ENCODE peak calls at places on chromosomes 2 and 18, in nine cellular contexts. U, K, Q, S, A, H, T, X and L are unnamed samples.

GRCh38 chr2:1837022-1837421 is 92.7 kb upstream of the PXDN start:
- DNase-seq in U (no peak), K (no peak), Q (no peak), S (no peak), A (no peak), H (no peak), T (no peak), X (no peak), L (no peak)

GRCh38 chr2:137173514-137173913 is 408.2 kb downstream of the THSD7B start:
- DNase-seq in U (no peak), K (no peak), Q (no peak), S (no peak), A (no peak), H (peak), T (no peak), X (no peak), L (no peak)

GRCh38 chr18:47331641-47332040 is 80.2 kb upstream of the SKOR2 start:
- DNase-seq in U (no peak), K (no peak), Q (no peak), S (no peak), A (no peak), H (no peak), T (no peak), X (no peak), L (no peak)

GRCh38 chr2:43724728-43725526 is 48.7 kb upstream of the C1GALT1C1L start:
- DNase-seq in U (no peak), K (no peak), Q (no peak), S (no peak), A (no peak), H (no peak), T (no peak), X (no peak), L (peak)

GRCh38 chr2:88885275-88885674 is 193.8 kb downstream of the RPIA start:
- DNase-seq in U (no peak), K (no peak), Q (no peak), S (no peak), A (no peak), H (no peak), T (no peak), X (no peak), L (no peak)

GRCh38 chr2:216491757-216492635 is 6.6 kb upstream of the RPL37A start:
- DNase-seq in U (no peak), K (no peak), Q (no peak), S (no peak), A (no peak), H (no peak), T (no peak), X (no peak), L (no peak)

GRCh38 chr2:77604953-77605947 is 83.1 kb upstream of the LRRTM4 start:
- DNase-seq in U (no peak), K (peak), Q (no peak), S (no peak), A (no peak), H (no peak), T (no peak), X (no peak), L (no peak)

GRCh38 chr2:215421859-215422461 is 13.9 kb downstream of the FN1 start:
- DNase-seq in U (no peak), K (no peak), Q (no peak), S (no peak), A (no peak), H (no peak), T (no peak), X (no peak), L (no peak)

GRCh38 chr2:209791151-209791550 is 19.5 kb downstream of the UNC80 start:
- DNase-seq in U (no peak), K (no peak), Q (no peak), S (no peak), A (no peak), H (no peak), T (no peak), X (no peak), L (no peak)

GRCh38 chr2:46747297-46747818 is 168.2 kb downstream of the MCFD2 start:
- DNase-seq in U (no peak), K (no peak), Q (peak), S (no peak), A (no peak), H (no peak), T (no peak), X (no peak), L (no peak)

GRCh38 chr2:134008837-134009236 is 245.0 kb upstream of the MGAT5 start:
- DNase-seq in U (no peak), K (no peak), Q (peak), S (no peak), A (no peak), H (no peak), T (no peak), X (no peak), L (no peak)

GRCh38 chr18:71471963-71472725 is 1072.0 kb downstream of the CBLN2 start:
- DNase-seq in U (no peak), K (no peak), Q (no peak), S (no peak), A (no peak), H (no peak), T (no peak), X (no peak), L (no peak)

GRCh38 chr2:21220930-21221329 is 97.2 kb downstream of the TDRD15 start:
- DNase-seq in U (no peak), K (no peak), Q (no peak), S (no peak), A (no peak), H (no peak), T (no peak), X (no peak), L (no peak)

GRCh38 chr2:9230051-9230802 is 23.6 kb downstream of the ASAP2 start:
- DNase-seq in U (no peak), K (no peak), Q (peak), S (no peak), A (no peak), H (no peak), T (peak), X (peak), L (no peak)

GRCh38 chr2:238264072-238264460 is 24.2 kb upstream of the HES6 start:
- DNase-seq in U (no peak), K (no peak), Q (no peak), S (no peak), A (no peak), H (no peak), T (no peak), X (no peak), L (no peak)

GRCh38 chr2:97950329-97951154 is 45.2 kb downstream of the TMEM131 start:
- DNase-seq in U (no peak), K (no peak), Q (peak), S (no peak), A (no peak), H (peak), T (no peak), X (no peak), L (no peak)

GRCh38 chr2:46198164-46198883 is 98.9 kb upstream of the EPAS1 start:
- DNase-seq in U (no peak), K (no peak), Q (peak), S (no peak), A (no peak), H (no peak), T (no peak), X (no peak), L (no peak)

GRCh38 chr2:46460991-46461715 is 18.2 kb upstream of the TMEM247 start:
- DNase-seq in U (peak), K (peak), Q (peak), S (peak), A (peak), H (peak), T (peak), X (peak), L (peak)

GRCh38 chr2:234448506-234449169 is 48.2 kb downstream of the ARL4C start:
- DNase-seq in U (no peak), K (no peak), Q (no peak), S (no peak), A (no peak), H (no peak), T (no peak), X (no peak), L (no peak)

GRCh38 chr18:22814329-22814703 is 118.8 kb upstream of the RBBP8 start:
- DNase-seq in U (no peak), K (no peak), Q (no peak), S (no peak), A (no peak), H (no peak), T (no peak), X (no peak), L (no peak)

GRCh38 chr2:62938126-62938525 is 112.5 kb upstream of the OTX1 start:
- DNase-seq in U (no peak), K (no peak), Q (peak), S (no peak), A (no peak), H (no peak), T (no peak), X (no peak), L (no peak)

GRCh38 chr2:109660046-109660860 is 46.1 kb downstream of the SOWAHC start:
- DNase-seq in U (no peak), K (no peak), Q (no peak), S (no peak), A (no peak), H (no peak), T (no peak), X (no peak), L (no peak)

GRCh38 chr2:230893881-230894781 is 29.4 kb downstream of the ITM2C start:
- DNase-seq in U (peak), K (no peak), Q (no peak), S (no peak), A (no peak), H (peak), T (no peak), X (no peak), L (no peak)

GRCh38 chr2:230898016-230898415 is 27.0 kb downstream of the GPR55 start:
- DNase-seq in U (peak), K (no peak), Q (no peak), S (no peak), A (no peak), H (no peak), T (no peak), X (no peak), L (no peak)

GRCh38 chr2:230893338-230893737 is 28.6 kb downstream of the ITM2C start:
- DNase-seq in U (no peak), K (no peak), Q (no peak), S (no peak), A (no peak), H (no peak), T (no peak), X (no peak), L (no peak)

GRCh38 chr2:230896346-230897115 is 28.5 kb downstream of the GPR55 start:
- DNase-seq in U (peak), K (no peak), Q (no peak), S (no peak), A (no peak), H (no peak), T (no peak), X (no peak), L (no peak)

GRCh38 chr2:230895536-230896345 is 29.3 kb downstream of the GPR55 start:
- DNase-seq in U (peak), K (peak), Q (no peak), S (no peak), A (no peak), H (no peak), T (no peak), X (no peak), L (no peak)
- TF ChIP-seq POLR2A in U (no peak), K (no peak), Q (no peak), S (no peak), A (no peak), H (no peak), T (no peak), X (no peak), L (no peak)

DNA sequence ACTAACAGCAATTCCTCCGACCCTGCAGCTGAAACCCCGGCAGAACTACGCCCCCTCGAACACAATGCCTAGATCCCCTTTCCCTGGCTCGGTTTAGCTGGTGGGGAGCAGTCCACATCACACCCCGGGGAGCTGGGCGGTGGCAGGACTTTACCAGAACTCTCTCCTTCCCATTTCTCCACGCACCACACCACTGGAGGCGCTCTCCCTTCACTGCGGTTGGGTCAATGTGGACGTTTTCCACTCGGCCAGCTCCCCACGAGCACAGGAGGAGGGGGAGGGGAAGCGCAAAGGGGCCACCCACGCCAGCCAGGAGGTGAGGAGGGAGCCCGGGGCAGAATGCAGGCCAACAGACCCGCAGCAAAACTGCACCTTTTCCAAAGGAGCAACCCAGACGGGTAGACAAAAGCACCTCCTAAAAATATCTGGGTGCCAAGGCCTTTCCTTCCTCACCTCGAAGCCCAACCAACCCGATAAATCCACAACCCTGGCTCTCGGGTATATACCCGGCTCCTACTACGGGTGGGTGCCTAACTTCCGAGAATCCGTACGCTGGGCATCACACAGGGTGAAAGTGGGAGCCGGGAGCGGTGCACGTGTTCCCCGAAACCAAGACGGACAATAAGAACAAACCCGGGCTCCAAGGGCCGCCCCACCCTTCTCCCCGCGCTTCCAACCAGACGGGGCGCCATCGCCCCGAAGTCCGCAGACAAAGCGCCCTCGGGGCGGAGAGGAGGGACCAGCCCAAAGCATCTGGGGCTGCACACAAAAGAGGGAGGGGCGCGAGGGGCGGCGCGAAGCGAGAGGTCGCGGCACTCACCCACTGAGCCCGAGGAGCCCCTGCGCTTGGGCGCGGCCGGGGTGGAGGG is 1.1 kb downstream of the RTN4 start:
- DNase-seq in U (peak), K (peak), Q (peak), S (peak), A (peak), H (no peak), T (peak), X (peak), L (peak)
- TF ChIP-seq POLR2A in U (peak), K (peak), Q (peak), S (peak), A (peak), H (peak), T (no peak), X (peak), L (peak)

GRCh38 chr18:58416014-58416703 is 212.7 kb downstream of the ALPK2 start:
- DNase-seq in U (no peak), K (no peak), Q (no peak), S (no peak), A (no peak), H (no peak), T (no peak), X (no peak), L (no peak)

GRCh38 chr18:58416704-58417683 is 211.9 kb downstream of the ALPK2 start:
- DNase-seq in U (no peak), K (no peak), Q (peak), S (no peak), A (no peak), H (no peak), T (no peak), X (no peak), L (no peak)

GRCh38 chr18:58418361-58418760 is 210.5 kb downstream of the ALPK2 start:
- DNase-seq in U (no peak), K (no peak), Q (no peak), S (no peak), A (no peak), H (no peak), T (no peak), X (no peak), L (no peak)

GRCh38 chr18:58417752-58418151 is 211.1 kb downstream of the ALPK2 start:
- DNase-seq in U (no peak), K (peak), Q (peak), S (peak), A (peak), H (peak), T (no peak), X (no peak), L (no peak)

DNA sequence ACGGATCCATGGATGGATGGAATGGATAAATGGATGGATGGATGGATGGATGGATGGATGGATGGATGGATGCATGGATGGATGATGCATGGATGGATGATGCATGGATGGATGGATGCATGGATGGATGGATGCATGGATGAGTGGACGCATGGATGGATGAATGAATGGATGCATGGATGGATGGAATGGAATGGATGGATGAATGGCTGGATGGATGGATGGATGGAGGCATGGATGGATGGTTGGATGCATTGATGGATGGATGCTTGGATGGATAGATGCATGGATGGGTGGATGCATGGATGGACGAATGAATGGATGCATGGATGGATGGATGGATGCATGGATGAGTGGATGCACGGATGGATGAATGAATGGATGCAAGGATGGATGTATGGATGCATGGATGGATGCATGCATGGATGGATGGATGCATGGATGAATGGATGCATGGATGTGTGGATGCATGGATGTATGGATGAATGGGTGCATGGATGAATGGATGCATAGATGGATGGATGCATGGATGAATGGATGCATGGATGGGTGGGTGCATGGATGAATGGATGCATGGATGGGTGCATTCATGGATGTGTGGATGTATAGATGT is 209.2 kb downstream of the ALPK2 start:
- DNase-seq in U (no peak), K (no peak), Q (no peak), S (no peak), A (no peak), H (no peak), T (no peak), X (no peak), L (no peak)
- TF ChIP-seq POLR2A in U (no peak), K (no peak), Q (no peak), S (no peak), A (no peak), H (no peak), T (no peak), X (no peak), L (no peak)

DNA sequence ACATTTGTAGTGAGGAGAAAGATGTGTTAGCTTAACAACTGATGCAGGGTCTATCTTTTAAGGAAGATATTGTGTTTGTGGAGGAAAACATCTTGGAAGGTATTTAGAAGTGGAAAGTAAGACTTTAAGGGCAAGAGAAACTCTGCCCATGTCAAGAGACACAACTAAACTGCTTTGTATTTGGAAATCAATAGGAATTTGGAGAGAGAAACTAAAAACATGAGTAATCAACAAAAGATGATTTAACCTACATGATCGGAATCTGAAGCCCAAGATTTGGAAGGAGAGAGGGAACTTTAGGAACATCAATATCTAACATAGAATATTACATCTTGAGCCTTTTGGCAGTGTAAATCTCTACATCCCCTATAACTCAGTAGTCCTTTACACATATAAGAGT is 184.2 kb upstream of the COL3A1 start:
- DNase-seq in U (no peak), K (no peak), Q (no peak), S (no peak), A (no peak), H (no peak), T (no peak), X (no peak), L (no peak)
- TF ChIP-seq POLR2A in U (no peak), K (no peak), Q (no peak), S (no peak), A (no peak), H (no peak), T (no peak), X (no peak), L (no peak)

DNA sequence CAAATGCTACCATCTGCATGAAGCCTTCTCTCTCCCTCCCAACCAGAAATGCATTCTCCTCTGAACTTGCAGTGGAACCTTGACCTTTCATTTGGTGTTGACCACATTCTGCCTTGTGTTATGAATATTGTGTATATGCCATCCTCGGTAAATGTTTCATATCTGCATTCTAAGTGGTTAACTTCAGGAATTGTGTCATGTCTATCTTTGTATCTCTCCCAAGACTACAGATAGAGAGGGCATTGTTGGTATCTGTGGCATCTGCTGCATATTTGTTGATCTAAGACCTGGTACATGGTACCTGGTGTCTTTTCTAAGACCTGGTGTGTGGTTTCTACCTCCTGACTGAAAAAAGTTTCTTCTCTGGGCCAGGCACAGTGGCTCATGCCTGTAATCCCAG is 34.0 kb downstream of the CASP10 start:
- DNase-seq in U (no peak), K (no peak), Q (no peak), S (no peak), A (no peak), H (no peak), T (no peak), X (no peak), L (no peak)
- TF ChIP-seq POLR2A in U (no peak), K (no peak), Q (no peak), S (no peak), A (no peak), H (no peak), T (no peak), X (no peak), L (no peak)

GRCh38 chr18:11147371-11147860 is 2.0 kb downstream of the PIEZO2 start:
- DNase-seq in U (no peak), K (no peak), Q (no peak), S (no peak), A (no peak), H (no peak), T (no peak), X (no peak), L (no peak)

GRCh38 chr18:11146947-11147345 is 2.4 kb downstream of the PIEZO2 start:
- DNase-seq in U (no peak), K (no peak), Q (no peak), S (no peak), A (no peak), H (no peak), T (no peak), X (no peak), L (no peak)

GRCh38 chr18:11149441-11150270 is at the start of gene PIEZO2:
- DNase-seq in U (peak), K (peak), Q (peak), S (no peak), A (peak), H (peak), T (peak), X (no peak), L (peak)

GRCh38 chr18:11148655-11149440 is 521 bp downstream of the PIEZO2 start:
- DNase-seq in U (no peak), K (no peak), Q (no peak), S (no peak), A (no peak), H (no peak), T (no peak), X (no peak), L (no peak)

DNA sequence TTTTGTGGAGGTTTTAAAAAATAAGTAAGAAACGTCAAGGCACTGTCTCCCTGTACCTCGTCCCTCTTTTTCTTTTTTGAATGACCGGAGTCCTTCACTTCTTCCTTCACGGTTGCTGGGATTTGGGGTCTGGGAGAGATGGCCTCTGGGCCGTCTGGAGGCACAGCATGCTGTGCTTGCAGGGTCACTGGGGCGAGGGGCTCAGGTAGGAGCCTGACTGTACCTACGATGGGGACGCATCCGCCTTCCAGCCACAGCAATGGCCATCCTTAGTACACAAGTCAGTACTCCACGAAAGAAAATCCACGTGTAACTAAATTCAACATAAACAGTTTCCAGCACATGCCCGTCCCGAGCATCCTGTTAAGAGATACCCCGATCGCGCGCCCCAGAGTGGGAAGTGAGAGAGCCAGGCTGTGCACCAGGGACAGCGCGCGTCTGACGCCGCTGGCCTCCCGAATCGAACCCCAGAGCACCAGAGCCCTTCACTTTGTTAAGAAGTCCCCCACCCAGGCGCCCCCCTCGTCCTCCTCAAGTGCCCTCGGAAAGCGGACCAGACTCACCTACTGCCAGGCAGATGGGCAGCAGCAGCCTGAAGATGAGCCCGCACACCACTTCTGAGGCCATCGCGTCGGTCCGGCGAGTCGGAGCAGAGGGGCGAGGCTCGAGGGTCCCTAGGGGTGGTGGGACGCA is 1.3 kb downstream of the PIEZO2 start:
- DNase-seq in U (no peak), K (no peak), Q (no peak), S (no peak), A (no peak), H (no peak), T (no peak), X (no peak), L (no peak)
- TF ChIP-seq POLR2A in U (no peak), K (no peak), Q (no peak), S (no peak), A (no peak), H (no peak), T (no peak), X (no peak), L (no peak)